ENCODE peak calls at places on chromosomes 7 and 10, in seven cellular contexts. I, O, B, C, W, R and G are unnamed samples.

GRCh38 chr7:112462236-112462635 is 12.0 kb downstream of the IFRD1 start:
- DNase-seq in W (peak), B (no peak), R (no peak), O (peak), C (no peak), I (no peak), G (no peak)

GRCh38 chr7:30330134-30331111 is 46.0 kb downstream of the ZNRF2 start:
- DNase-seq in R (no peak), B (no peak), O (no peak), C (no peak), I (no peak), W (no peak), G (no peak)

GRCh38 chr7:29482056-29482455 is 81.6 kb upstream of the PRR15 start:
- DNase-seq in C (no peak), R (no peak), I (no peak), O (no peak), B (no peak), W (no peak), G (no peak)

GRCh38 chr7:83413425-83413824 is 235.5 kb downstream of the SEMA3E start:
- DNase-seq in B (no peak), C (no peak), R (no peak), O (peak), I (no peak), W (no peak), G (no peak)

GRCh38 chr10:123640016-123640535 is 26.1 kb upstream of the GPR26 start:
- DNase-seq in C (peak), I (no peak), O (peak), B (no peak), W (no peak), R (no peak), G (no peak)

GRCh38 chr7:44046321-44047061 is 2.0 kb downstream of the DBNL start:
- DNase-seq in I (no peak), O (no peak), B (no peak), C (peak), R (no peak), W (no peak), G (no peak)

GRCh38 chr10:78301891-78302738 is 268.5 kb downstream of the RPS24 start:
- DNase-seq in O (no peak), B (no peak), W (no peak), I (no peak), C (no peak), R (no peak), G (no peak)

GRCh38 chr10:17349717-17350116 is 104.7 kb downstream of the ST8SIA6 start:
- DNase-seq in R (no peak), C (no peak), B (no peak), O (peak), I (no peak), W (no peak), G (no peak)

GRCh38 chr10:32459072-32459703 is 13.2 kb downstream of the CCDC7 start:
- DNase-seq in C (no peak), R (no peak), W (no peak), O (no peak), I (no peak), B (no peak), G (no peak)

GRCh38 chr10:904403-904802 is 27.1 kb downstream of the LARP4B start:
- DNase-seq in O (no peak), W (no peak), R (no peak), C (no peak), B (no peak), I (no peak), G (no peak)

GRCh38 chr10:4409281-4409680 is 416.7 kb upstream of the AKR1E2 start:
- DNase-seq in B (no peak), C (no peak), W (no peak), R (no peak), O (no peak), I (no peak), G (no peak)

GRCh38 chr7:75813781-75814236 is at the start of gene CCL24:
- DNase-seq in R (no peak), W (no peak), O (no peak), I (no peak), B (no peak), C (no peak), G (no peak)

GRCh38 chr7:81846398-81846797 is 76.6 kb upstream of the HGF start:
- DNase-seq in C (no peak), R (no peak), O (peak), I (no peak), W (no peak), B (peak), G (no peak)

GRCh38 chr7:28149291-28150101 is 31.1 kb downstream of the JAZF1 start:
- DNase-seq in R (no peak), I (no peak), W (no peak), B (no peak), O (no peak), C (no peak), G (no peak)

GRCh38 chr7:28155964-28156363 is 24.6 kb downstream of the JAZF1 start:
- DNase-seq in B (no peak), R (no peak), W (no peak), C (no peak), I (no peak), O (peak), G (no peak)

GRCh38 chr7:28151965-28152364 is 28.6 kb downstream of the JAZF1 start:
- DNase-seq in W (no peak), B (peak), I (no peak), C (no peak), O (peak), R (no peak), G (peak)

GRCh38 chr7:28155019-28155660 is 25.5 kb downstream of the JAZF1 start:
- DNase-seq in C (no peak), O (no peak), W (no peak), I (no peak), R (no peak), B (no peak), G (no peak)

GRCh38 chr7:28152594-28152993 is 28.0 kb downstream of the JAZF1 start:
- DNase-seq in B (no peak), O (no peak), I (no peak), R (no peak), C (no peak), W (no peak), G (no peak)
- TF ChIP-seq CTCF in B (no peak), O (no peak), I (no peak), R (no peak), C (no peak), W (no peak), G (no peak)

GRCh38 chr7:7188742-7189141 is 6.4 kb downstream of the C1GALT1 start:
- DNase-seq in W (no peak), R (no peak), B (no peak), I (no peak), O (no peak), C (no peak), G (no peak)

GRCh38 chr7:7191137-7191536 is 8.8 kb downstream of the C1GALT1 start:
- DNase-seq in R (no peak), O (no peak), I (no peak), C (no peak), B (no peak), W (no peak), G (no peak)

GRCh38 chr7:7188091-7188490 is 5.7 kb downstream of the C1GALT1 start:
- DNase-seq in O (no peak), I (no peak), W (no peak), B (no peak), C (no peak), R (no peak), G (no peak)

GRCh38 chr7:7185382-7185989 is 3.1 kb downstream of the C1GALT1 start:
- DNase-seq in C (no peak), O (no peak), I (no peak), B (no peak), W (no peak), R (no peak), G (no peak)

GRCh38 chr7:7190142-7190541 is 7.8 kb downstream of the C1GALT1 start:
- DNase-seq in W (no peak), O (peak), C (no peak), B (no peak), I (no peak), R (no peak), G (no peak)
- H3K4me3 ChIP-seq in W (no peak), O (no peak), C (no peak), B (no peak), I (no peak), R (no peak), G (no peak)

GRCh38 chr7:148480479-148481146 is 110.0 kb upstream of the C7orf33 start:
- DNase-seq in B (no peak), C (peak), O (no peak), W (no peak), I (no peak), R (no peak), G (no peak)
- TF ChIP-seq CTCF in B (no peak), C (no peak), O (no peak), W (no peak), I (no peak), R (no peak), G (no peak)

GRCh38 chr7:101173752-101174244 is 6.3 kb downstream of the NAT16 start:
- DNase-seq in O (peak), I (no peak), B (no peak), W (no peak), R (no peak), C (no peak), G (no peak)
- H3K4me3 ChIP-seq in O (no peak), I (no peak), B (peak), W (no peak), R (peak), C (peak), G (peak)

GRCh38 chr10:96743988-96744585 is 23.8 kb upstream of the PIK3AP1 start:
- DNase-seq in I (no peak), C (peak), W (no peak), R (no peak), B (no peak), O (peak), G (no peak)
- TF ChIP-seq CTCF in I (no peak), C (no peak), W (no peak), R (peak), B (peak), O (peak), G (no peak)

GRCh38 chr10:94053639-94053932 is 59.9 kb downstream of the PLCE1 start:
- DNase-seq in O (no peak), B (no peak), C (no peak), R (no peak), I (no peak), W (no peak), G (no peak)

GRCh38 chr10:94047302-94047701 is 53.6 kb downstream of the PLCE1 start:
- DNase-seq in I (no peak), B (no peak), W (no peak), R (no peak), C (no peak), O (no peak), G (no peak)

GRCh38 chr10:94049911-94050310 is 56.2 kb downstream of the PLCE1 start:
- DNase-seq in B (no peak), R (no peak), O (no peak), I (no peak), C (no peak), W (no peak), G (no peak)

DNA sequence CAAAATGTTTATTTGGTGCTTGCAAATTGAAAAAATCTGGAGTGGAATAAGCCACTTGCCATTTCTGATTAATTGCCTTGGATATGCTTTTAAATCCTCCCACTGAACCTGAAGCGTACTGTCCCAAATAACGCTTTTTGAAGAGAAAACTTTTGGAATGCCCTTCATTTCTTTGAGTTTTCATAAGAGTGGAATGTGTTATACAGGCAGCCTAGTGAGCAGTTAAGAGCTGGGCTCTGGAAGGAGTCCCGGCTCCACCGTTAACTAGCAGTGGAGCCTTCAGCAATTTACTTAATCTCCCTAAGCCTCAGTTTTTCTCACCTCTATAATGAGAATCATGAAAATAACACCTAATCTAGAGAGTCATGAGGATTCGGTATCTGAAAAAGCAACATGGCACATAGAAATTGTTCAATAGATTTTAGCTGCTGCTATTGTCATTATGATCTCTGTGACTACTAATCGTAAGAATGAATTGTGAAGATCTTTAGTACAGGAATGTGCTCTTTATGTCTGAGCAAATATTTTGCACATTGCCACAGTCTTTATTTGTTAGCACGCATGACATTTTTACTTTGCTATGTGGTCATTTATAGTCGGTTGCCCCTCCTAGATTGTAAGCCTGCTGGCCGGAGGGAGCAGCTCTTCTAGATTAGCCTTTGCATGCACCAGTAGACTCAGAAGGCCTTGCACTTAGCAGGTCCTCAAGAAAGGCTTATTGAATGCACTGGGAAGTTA is 59.3 kb downstream of the PLCE1 start:
- DNase-seq in W (no peak), B (no peak), C (no peak), I (no peak), R (no peak), O (no peak), G (no peak)
- H3K4me3 ChIP-seq in W (no peak), B (no peak), C (no peak), I (no peak), R (no peak), O (no peak), G (no peak)

GRCh38 chr7:148114807-148115206 is 475.8 kb upstream of the C7orf33 start:
- DNase-seq in R (no peak), I (no peak), C (no peak), O (no peak), B (no peak), W (no peak), G (no peak)

GRCh38 chr7:148107741-148108140 is 482.8 kb upstream of the C7orf33 start:
- DNase-seq in O (no peak), W (no peak), R (no peak), C (no peak), I (no peak), B (no peak), G (no peak)

GRCh38 chr7:148108381-148108780 is 482.2 kb upstream of the C7orf33 start:
- DNase-seq in B (no peak), O (no peak), I (no peak), C (no peak), W (no peak), R (no peak), G (no peak)

GRCh38 chr7:148105853-148106252 is 484.7 kb upstream of the C7orf33 start:
- DNase-seq in I (no peak), R (no peak), O (no peak), B (no peak), W (no peak), C (no peak), G (no peak)

DNA sequence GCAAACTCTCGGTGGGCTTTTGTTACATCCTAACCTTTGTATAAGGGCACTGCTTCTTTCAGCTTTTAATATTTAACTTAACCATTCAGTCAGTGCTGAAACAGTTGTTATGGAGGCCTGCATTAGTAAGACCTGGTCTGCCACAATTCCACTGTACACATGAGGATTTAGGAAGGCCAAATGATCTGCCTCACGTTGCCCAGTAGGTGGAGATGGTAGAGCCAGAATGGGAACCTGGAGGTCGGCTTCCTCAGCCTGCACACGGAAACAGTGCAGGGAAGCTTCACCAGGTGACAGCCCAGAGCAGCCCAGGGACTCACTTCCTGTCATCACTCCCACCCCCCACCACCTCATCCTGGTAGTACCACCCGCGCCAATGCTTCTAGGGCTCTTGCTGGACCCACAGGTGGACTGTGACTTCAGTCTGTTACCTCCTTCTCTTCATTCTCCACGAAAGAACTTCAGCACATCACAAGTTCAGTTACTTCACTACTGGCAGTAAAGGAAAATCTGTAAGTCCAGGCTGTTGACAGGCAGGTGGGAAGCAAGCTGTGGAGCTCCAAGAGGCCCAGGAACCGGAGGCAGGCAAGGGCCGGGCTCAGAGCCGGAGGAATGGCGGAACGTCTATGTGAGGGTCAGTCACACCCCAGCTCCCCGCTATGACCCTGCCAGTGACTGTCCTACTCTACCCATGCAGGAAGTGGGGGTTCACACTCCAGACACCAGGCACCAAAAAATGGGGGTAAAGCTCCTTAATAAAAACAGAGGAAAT is 480.3 kb upstream of the C7orf33 start:
- DNase-seq in W (no peak), I (no peak), C (no peak), O (no peak), B (no peak), R (no peak), G (no peak)
- TF ChIP-seq CTCF in W (peak), I (no peak), C (no peak), O (no peak), B (no peak), R (no peak), G (no peak)

DNA sequence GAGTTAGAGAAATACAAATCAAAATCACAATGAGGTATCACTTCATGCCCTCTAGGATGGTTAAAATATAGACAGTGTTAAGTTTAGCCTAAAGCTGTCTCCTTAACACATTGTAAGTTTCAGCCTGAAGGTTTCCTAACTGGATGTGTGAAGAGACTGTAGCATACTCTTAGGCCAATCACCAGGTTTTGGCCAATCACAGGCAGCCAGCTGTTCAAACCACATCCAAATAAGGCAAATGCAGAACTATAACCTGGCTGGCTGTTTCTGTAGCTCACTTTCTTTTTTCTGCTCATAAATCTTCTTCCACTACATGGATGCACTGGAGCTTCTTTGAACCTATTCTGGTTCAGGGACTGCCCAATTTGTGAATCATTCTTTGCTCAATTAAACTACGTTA is 19.7 kb downstream of the ESYT2 start:
- DNase-seq in B (no peak), C (no peak), R (no peak), W (no peak), I (no peak), O (no peak), G (no peak)
- H3K4me3 ChIP-seq in B (no peak), C (no peak), R (no peak), W (no peak), I (no peak), O (no peak), G (no peak)

GRCh38 chr10:114437456-114438292 is 33.4 kb upstream of the AFAP1L2 start:
- DNase-seq in I (no peak), R (no peak), C (no peak), B (no peak), W (no peak), O (peak), G (no peak)
- TF ChIP-seq CTCF in I (no peak), R (peak), C (peak), B (peak), W (peak), O (peak), G (peak)